ENCODE peak calls at places on chromosomes 7 and 10, in seven cellular contexts. Y is AG08396; F is NCI-H460; A is stimulated activated CD4-positive, alpha-beta T cell treated with anti-CD3 and anti-CD28 coated beads, Interleukin-4, amount 100 ng/mL, for 48 hours; P is adipocyte; C is ovary; G is WTC11. Q is an unnamed sample.

GRCh38 chr10:73232887-73233286 is 14.2 kb downstream of the DNAJC9 start:
- DNase-seq in Y (no peak), F (no peak), A (no peak), P (no peak), C (no peak), G (peak), Q (no peak)

GRCh38 chr10:100020161-100020882 is 10.6 kb upstream of the DNMBP start:
- DNase-seq in Y (no peak), F (no peak), A (no peak), P (no peak), C (no peak), G (no peak), Q (peak)

GRCh38 chr7:130290745-130291144 is 2.2 kb upstream of the CPA4 start:
- DNase-seq in Y (no peak), F (no peak), A (no peak), P (no peak), C (no peak), G (no peak), Q (no peak)

GRCh38 chr10:43959364-43959763 is 310.7 kb upstream of the ZNF32 start:
- DNase-seq in Y (no peak), F (no peak), A (no peak), P (no peak), C (no peak), G (no peak), Q (no peak)

GRCh38 chr7:113796557-113796956 is 122.3 kb downstream of the PPP1R3A start:
- DNase-seq in Y (no peak), F (no peak), A (no peak), P (peak), C (no peak), G (no peak), Q (no peak)

GRCh38 chr7:1169409-1170368 is 9.7 kb upstream of the ZFAND2A start:
- DNase-seq in Y (peak), F (no peak), A (peak), P (peak), C (peak), G (peak), Q (peak)

GRCh38 chr10:48800283-48800675 is 115.6 kb downstream of the WDFY4 start:
- DNase-seq in Y (no peak), F (no peak), A (no peak), P (no peak), C (no peak), G (no peak), Q (no peak)

GRCh38 chr10:46282460-46283216 is 4.2 kb upstream of the ANTXRL start:
- DNase-seq in Y (peak), F (peak), A (no peak), P (peak), C (peak), G (peak), Q (peak)

GRCh38 chr10:123760648-123761428 is 94.7 kb downstream of the GPR26 start:
- DNase-seq in Y (no peak), F (no peak), A (no peak), P (no peak), C (no peak), G (no peak), Q (no peak)

GRCh38 chr7:134084488-134085144 is 42.5 kb upstream of the LRGUK start:
- DNase-seq in Y (no peak), F (no peak), A (no peak), P (no peak), C (no peak), G (no peak), Q (no peak)

GRCh38 chr10:47438857-47439474 is 44.9 kb downstream of the ANXA8 start:
- DNase-seq in Y (peak), F (peak), A (no peak), P (peak), C (no peak), G (peak), Q (no peak)